ENCODE peak calls at places on chromosomes 3 and 15, in eight cellular contexts. W, I, U, T, Z, C, Y and M are unnamed samples.

GRCh38 chr15:71529353-71529752 is 281.0 kb upstream of the NR2E3 start:
- DNase-seq in W (no peak), I (no peak), U (no peak), T (no peak), Z (no peak), C (no peak), Y (no peak), M (no peak)

GRCh38 chr3:71201939-71202338 is 381.6 kb downstream of the FOXP1 start:
- DNase-seq in W (no peak), I (peak), U (no peak), T (no peak), Z (no peak), C (no peak), Y (no peak), M (no peak)

GRCh38 chr3:66036586-66037061 is 2.1 kb downstream of the MAGI1 start:
- DNase-seq in W (no peak), I (no peak), U (no peak), T (no peak), Z (no peak), C (peak), Y (no peak), M (peak)

GRCh38 chr3:32282578-32282977 is 44.1 kb downstream of the CMTM8 start:
- DNase-seq in W (no peak), I (no peak), U (no peak), T (no peak), Z (no peak), C (no peak), Y (no peak), M (no peak)

GRCh38 chr3:45343947-45344346 is 44.4 kb upstream of the LARS2 start:
- DNase-seq in W (no peak), I (no peak), U (no peak), T (no peak), Z (no peak), C (no peak), Y (no peak), M (no peak)

GRCh38 chr3:145952541-145952940 is 208.4 kb downstream of the PLOD2 start:
- DNase-seq in W (no peak), I (peak), U (no peak), T (no peak), Z (peak), C (peak), Y (no peak), M (no peak)

GRCh38 chr3:184259878-184260570 is 1.3 kb downstream of the CAMK2N2 start:
- DNase-seq in W (peak), I (no peak), U (no peak), T (peak), Z (no peak), C (peak), Y (peak), M (peak)

GRCh38 chr3:183775781-183776180 is 49.6 kb downstream of the MAP6D1 start:
- DNase-seq in W (no peak), I (no peak), U (peak), T (no peak), Z (no peak), C (no peak), Y (no peak), M (no peak)

GRCh38 chr3:12328132-12328915 is 39.5 kb downstream of the PPARG start:
- DNase-seq in W (no peak), I (no peak), U (no peak), T (no peak), Z (no peak), C (no peak), Y (no peak), M (no peak)

GRCh38 chr3:72041531-72041930 is 256.6 kb upstream of the PROK2 start:
- DNase-seq in W (no peak), I (no peak), U (no peak), T (no peak), Z (no peak), C (no peak), Y (no peak), M (no peak)

GRCh38 chr3:43273429-43273828 is 12.9 kb upstream of the SNRK start:
- DNase-seq in W (no peak), I (no peak), U (no peak), T (no peak), Z (no peak), C (no peak), Y (no peak), M (no peak)

GRCh38 chr3:5006755-5007202 is 27.5 kb downstream of the BHLHE40 start:
- DNase-seq in W (no peak), I (no peak), U (no peak), T (no peak), Z (no peak), C (no peak), Y (peak), M (no peak)
- TF ChIP-seq CTCF in W (no peak), I (no peak), U (no peak), T (no peak), Z (no peak), C (no peak), Y (no peak), M (no peak)

GRCh38 chr3:138329127-138329983 is at the start of gene NME9:
- DNase-seq in W (peak), I (peak), U (peak), T (peak), Z (no peak), C (peak), Y (peak), M (peak)
- TF ChIP-seq CTCF in W (peak), I (peak), U (peak), T (peak), Z (peak), C (peak), Y (peak), M (peak)

GRCh38 chr3:125679258-125679657 is 84.0 kb upstream of the OSBPL11 start:
- DNase-seq in W (no peak), I (no peak), U (no peak), T (no peak), Z (no peak), C (no peak), Y (no peak), M (no peak)

GRCh38 chr3:125681146-125681545 is 85.8 kb upstream of the OSBPL11 start:
- DNase-seq in W (no peak), I (no peak), U (no peak), T (no peak), Z (no peak), C (no peak), Y (no peak), M (no peak)

GRCh38 chr3:125683067-125683844 is 88.0 kb upstream of the OSBPL11 start:
- DNase-seq in W (no peak), I (no peak), U (peak), T (no peak), Z (no peak), C (no peak), Y (no peak), M (no peak)

GRCh38 chr3:125684199-125684598 is 88.9 kb upstream of the OSBPL11 start:
- DNase-seq in W (no peak), I (no peak), U (no peak), T (no peak), Z (no peak), C (no peak), Y (no peak), M (no peak)
- TF ChIP-seq CTCF in W (no peak), I (peak), U (peak), T (peak), Z (peak), C (peak), Y (no peak), M (peak)

GRCh38 chr3:99625237-99625622 is 13.2 kb upstream of the COL8A1 start:
- DNase-seq in W (no peak), I (peak), U (no peak), T (no peak), Z (no peak), C (no peak), Y (no peak), M (no peak)

GRCh38 chr3:99624536-99625236 is 13.7 kb upstream of the COL8A1 start:
- DNase-seq in W (no peak), I (no peak), U (no peak), T (no peak), Z (no peak), C (no peak), Y (no peak), M (no peak)

GRCh38 chr3:99626415-99626788 is 12.0 kb upstream of the COL8A1 start:
- DNase-seq in W (no peak), I (no peak), U (no peak), T (no peak), Z (no peak), C (no peak), Y (peak), M (no peak)

GRCh38 chr3:99627062-99627826 is 11.2 kb upstream of the COL8A1 start:
- DNase-seq in W (no peak), I (peak), U (no peak), T (no peak), Z (no peak), C (peak), Y (no peak), M (no peak)

DNA sequence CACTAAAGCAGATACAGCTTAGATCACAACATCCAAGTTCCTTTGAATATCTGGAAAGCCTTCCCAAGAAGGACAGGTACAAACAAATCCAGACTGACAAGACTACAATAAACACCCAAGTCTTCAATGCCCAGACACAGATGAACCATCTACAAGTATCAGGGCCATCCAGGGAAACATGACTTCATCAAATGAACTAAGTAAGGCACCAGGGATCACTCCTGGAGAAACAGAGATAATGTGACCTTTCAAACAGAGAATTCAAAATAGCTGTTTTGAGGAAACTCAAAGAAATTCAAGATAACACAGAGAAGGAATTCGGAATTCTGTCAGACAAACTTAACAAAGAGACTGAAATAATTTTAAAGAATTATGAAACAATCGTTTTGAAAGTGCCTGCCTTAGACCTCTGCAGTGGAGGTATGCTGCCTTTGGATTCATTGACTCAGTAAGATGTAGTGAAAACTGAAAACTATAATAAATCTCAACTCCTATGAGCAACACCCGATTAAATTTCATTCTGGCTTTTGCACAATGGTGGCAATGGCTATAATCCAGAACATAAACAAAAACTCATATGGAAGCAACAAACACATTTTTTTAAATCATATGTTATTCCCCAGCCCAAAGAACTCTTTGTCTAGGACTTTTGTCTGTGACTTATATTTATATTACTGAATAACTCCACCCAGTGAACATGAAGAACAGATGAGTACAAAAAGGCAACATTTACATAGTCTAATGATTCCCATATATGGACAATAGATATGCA is 12.6 kb upstream of the COL8A1 start:
- DNase-seq in W (no peak), I (no peak), U (no peak), T (no peak), Z (peak), C (no peak), Y (no peak), M (no peak)
- TF ChIP-seq CTCF in W (no peak), I (no peak), U (no peak), T (no peak), Z (no peak), C (no peak), Y (no peak), M (no peak)

GRCh38 chr3:137714551-137714950 is 49.6 kb upstream of the SOX14 start:
- DNase-seq in W (peak), I (no peak), U (no peak), T (no peak), Z (no peak), C (no peak), Y (no peak), M (no peak)

DNA sequence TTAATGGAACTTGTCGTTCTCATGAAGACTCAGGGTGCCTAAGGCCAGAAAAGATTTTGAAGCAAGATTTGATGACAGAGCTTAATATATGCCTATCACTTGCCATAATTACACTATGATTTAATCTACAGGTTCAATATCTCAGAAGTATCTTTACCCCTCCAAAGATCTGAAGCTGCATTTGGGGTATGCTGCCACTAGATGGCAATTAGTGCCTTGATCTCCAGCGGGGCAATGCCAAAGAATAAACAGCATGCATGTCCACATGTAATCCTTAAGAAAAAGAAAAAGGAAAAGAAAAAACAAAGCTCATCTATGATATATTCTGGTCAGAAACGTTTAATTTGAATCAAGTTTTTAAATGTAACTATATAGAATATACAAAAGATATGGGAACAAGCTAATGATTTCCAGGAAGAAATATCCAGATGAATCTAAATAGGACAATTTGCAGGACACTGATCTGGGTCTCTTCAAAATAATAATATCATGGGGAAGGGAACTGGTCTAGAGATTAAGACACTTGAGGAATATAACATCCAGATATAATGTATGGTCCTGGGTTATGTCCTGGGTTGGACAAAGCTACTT is 55.0 kb upstream of the SOX14 start:
- DNase-seq in W (no peak), I (no peak), U (no peak), T (no peak), Z (no peak), C (peak), Y (peak), M (peak)
- TF ChIP-seq CTCF in W (no peak), I (no peak), U (no peak), T (peak), Z (no peak), C (no peak), Y (peak), M (peak)